ENCODE peak calls at places on chromosome 18, in nine cellular contexts. P is GM23248, B is adrenal gland, O is left lung, C is lower lobe of right lung, X is heart left ventricle, R is endodermal cell, Y is HCT116, K is fibroblast of lung. U is an unnamed sample.

GRCh38 chr18:48540329-48541025 is 1.6 kb downstream of the CTIF start:
- DNase-seq in P (peak; percentile 92), B (peak; percentile 60), O (peak; percentile 93), C (peak; percentile 83), X (peak; percentile 79), R (peak; percentile 89), Y (no peak), K (peak; percentile 63), U (peak; percentile 85)

GRCh38 chr18:40357536-40357935 is 1597.5 kb upstream of the PIK3C3 start:
- DNase-seq in P (peak; percentile 75), B (no peak), O (no peak), C (no peak), X (no peak), R (no peak), Y (no peak), K (peak; percentile 3), U (no peak)

GRCh38 chr18:55706893-55707292 is 118.9 kb upstream of the TCF4 start:
- DNase-seq in P (peak; percentile 75), B (no peak), O (no peak), C (no peak), X (no peak), R (no peak), Y (no peak), K (peak; percentile 86), U (no peak)

GRCh38 chr18:55582325-55582724 is 5.7 kb downstream of the TCF4 start:
- DNase-seq in P (no peak), B (no peak), O (no peak), C (no peak), X (no peak), R (peak; percentile 56), Y (no peak), K (peak; percentile 63), U (no peak)

GRCh38 chr18:46622999-46623398 is 34.0 kb downstream of the LOXHD1 start:
- DNase-seq in P (peak; percentile 30), B (no peak), O (no peak), C (no peak), X (no peak), R (no peak), Y (no peak), K (peak; percentile 11), U (no peak)

GRCh38 chr18:59220164-59220783 is 316 bp downstream of the GRP start:
- DNase-seq in P (peak; percentile 27), B (no peak), O (peak; percentile 57), C (no peak), X (no peak), R (peak; percentile 75), Y (no peak), K (no peak), U (no peak)

GRCh38 chr18:24271381-24272331 is 126.0 kb downstream of the OSBPL1A start:
- DNase-seq in P (peak; percentile 85), B (peak; percentile 81), O (peak; percentile 94), C (peak; percentile 90), X (peak; percentile 86), R (peak; percentile 94), Y (peak; percentile 49), K (peak; percentile 84), U (peak; percentile 79)

GRCh38 chr18:23213200-23213599 is 77.9 kb downstream of the CABLES1 start:
- DNase-seq in P (no peak), B (no peak), O (no peak), C (no peak), X (no peak), R (no peak), Y (no peak), K (no peak), U (no peak)

GRCh38 chr18:60965856-60966255 is 367.4 kb upstream of the CDH20 start:
- DNase-seq in P (no peak), B (no peak), O (no peak), C (no peak), X (no peak), R (no peak), Y (no peak), K (no peak), U (no peak)

GRCh38 chr18:69365658-69366057 is 35.0 kb upstream of the DOK6 start:
- DNase-seq in P (no peak), B (no peak), O (no peak), C (no peak), X (no peak), R (peak; percentile 74), Y (no peak), K (no peak), U (no peak)

GRCh38 chr18:79985172-79985571 is 3.2 kb downstream of the TXNL4A start:
- DNase-seq in P (no peak), B (no peak), O (no peak), C (no peak), X (no peak), R (no peak), Y (no peak), K (no peak), U (no peak)

GRCh38 chr18:136433-136832 is 21.9 kb upstream of the USP14 start:
- DNase-seq in P (no peak), B (no peak), O (no peak), C (no peak), X (no peak), R (peak; percentile 53), Y (no peak), K (no peak), U (no peak)

GRCh38 chr18:41121116-41121826 is 833.8 kb upstream of the PIK3C3 start:
- DNase-seq in P (peak; percentile 38), B (no peak), O (no peak), C (no peak), X (no peak), R (no peak), Y (no peak), K (peak; percentile 91), U (no peak)

GRCh38 chr18:42931501-42931900 is 184.0 kb downstream of the RIT2 start:
- DNase-seq in P (peak; percentile 67), B (no peak), O (no peak), C (no peak), X (no peak), R (no peak), Y (no peak), K (peak; percentile 92), U (no peak)
- H3K4me3 ChIP-seq in P (peak overlapping the region; percentile 35), B (no peak overlapping the region), O (no peak overlapping the region), C (no peak overlapping the region), X (no peak overlapping the region), R (no peak overlapping the region), Y (no peak overlapping the region), K (no peak overlapping the region), U (no peak overlapping the region)

GRCh38 chr18:9066817-9067306 is 35.6 kb upstream of the NDUFV2 start:
- DNase-seq in P (no peak), B (no peak), O (no peak), C (no peak), X (no peak), R (no peak), Y (no peak), K (no peak), U (no peak)

GRCh38 chr18:9065864-9066263 is 36.6 kb upstream of the NDUFV2 start:
- DNase-seq in P (no peak), B (no peak), O (no peak), C (no peak), X (no peak), R (peak; percentile 23), Y (no peak), K (no peak), U (no peak)

GRCh38 chr18:9067823-9068222 is 34.7 kb upstream of the NDUFV2 start:
- DNase-seq in P (no peak), B (no peak), O (no peak), C (no peak), X (no peak), R (no peak), Y (no peak), K (no peak), U (no peak)

GRCh38 chr18:9068346-9068745 is 34.2 kb upstream of the NDUFV2 start:
- DNase-seq in P (no peak), B (no peak), O (no peak), C (no peak), X (no peak), R (no peak), Y (no peak), K (no peak), U (no peak)

DNA sequence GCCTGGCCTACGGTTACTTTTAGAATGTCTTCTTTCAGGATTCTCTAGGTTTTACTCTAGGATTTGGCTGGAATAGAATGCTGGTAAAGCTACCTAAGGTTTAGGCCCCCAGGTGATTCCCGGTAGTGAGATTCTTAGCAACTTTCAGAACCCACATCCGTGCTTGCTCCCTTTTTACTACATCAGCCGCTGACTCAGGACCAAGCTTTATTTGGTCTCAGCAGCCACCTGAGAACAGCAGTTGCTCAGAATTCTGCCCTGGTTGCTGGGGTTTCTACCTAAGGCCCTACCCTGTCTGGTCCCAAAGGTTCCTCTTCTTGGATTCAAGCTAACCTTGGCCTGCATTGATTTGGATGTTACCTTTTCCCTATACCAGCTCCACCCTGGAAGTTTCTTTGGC is 36.1 kb upstream of the NDUFV2 start:
- DNase-seq in P (no peak), B (no peak), O (no peak), C (no peak), X (no peak), R (peak; percentile 24), Y (no peak), K (no peak), U (no peak)
- H3K27ac ChIP-seq in P (no peak overlapping the region), B (no peak overlapping the region), O (no peak overlapping the region), C (no peak overlapping the region), X (no peak overlapping the region), R (no peak overlapping the region), Y (no peak overlapping the region), K (no peak overlapping the region), U (no peak overlapping the region)

DNA sequence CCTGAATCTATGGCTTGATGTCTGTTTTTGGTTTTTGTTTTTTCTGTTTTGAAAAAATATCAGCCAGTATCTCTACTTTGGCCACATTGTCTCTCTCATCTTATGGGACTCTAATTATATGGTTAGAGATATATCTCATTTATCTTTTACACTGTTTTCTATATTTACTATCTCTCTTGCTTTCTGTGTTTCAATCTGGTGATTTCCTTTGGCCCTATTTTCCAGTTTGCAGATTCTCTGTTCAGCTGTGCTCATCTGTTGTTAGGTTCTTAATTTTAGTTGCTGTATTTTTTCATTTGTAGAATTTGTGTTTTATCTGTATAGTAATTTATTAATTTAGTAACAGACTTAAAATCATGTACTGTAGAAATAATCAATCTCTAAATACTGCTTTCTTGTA is 41.3 kb upstream of the ELAC1 start:
- DNase-seq in P (no peak), B (no peak), O (no peak), C (no peak), X (no peak), R (no peak), Y (no peak), K (no peak), U (no peak)
- H3K36me3 ChIP-seq in P (peaks cover 22% of the 10 kb centered on the region), B (peaks cover 30% of the 10 kb centered on the region), O (no peaks in the 10 kb centered on the region), C (peaks cover 44% of the 10 kb centered on the region), X (peaks cover 74% of the 10 kb centered on the region), R (peaks cover 94% of the 10 kb centered on the region), Y (peaks cover 6% of the 10 kb centered on the region), K (peaks cover 2% of the 10 kb centered on the region), U (peaks cover 27% of the 10 kb centered on the region)

DNA sequence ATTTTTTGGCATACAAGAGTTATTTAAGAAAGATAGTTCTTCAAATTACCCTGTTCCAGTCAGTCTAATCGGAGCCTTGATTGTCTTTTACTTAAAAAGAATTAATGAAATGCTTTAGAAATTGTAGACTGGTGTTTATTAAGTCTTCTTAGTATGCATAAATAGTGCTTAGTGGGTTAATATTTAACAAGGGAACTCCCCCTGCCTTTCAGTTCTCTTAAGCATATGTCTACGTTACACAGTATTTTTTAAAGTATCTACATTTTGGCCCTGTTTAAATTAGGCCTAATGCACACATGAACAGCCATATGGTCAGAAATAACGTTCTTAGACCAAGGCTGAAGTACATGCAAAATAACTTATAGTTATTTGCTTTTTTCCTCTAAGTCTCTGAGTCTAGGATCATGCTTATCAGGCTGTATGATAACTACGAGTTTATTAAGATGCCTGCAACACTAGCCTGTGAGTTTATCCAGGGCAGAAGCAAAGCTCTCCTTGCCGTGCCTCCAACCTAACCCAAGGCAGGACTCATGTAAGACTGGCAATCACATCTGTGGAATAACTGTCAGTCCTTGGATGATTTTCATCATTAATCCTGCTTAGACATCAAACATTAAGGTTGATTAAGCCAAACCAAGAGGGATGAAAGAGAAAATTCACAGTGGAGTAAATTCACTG is 6.7 kb downstream of the BCL2 start:
- DNase-seq in P (no peak), B (no peak), O (no peak), C (no peak), X (no peak), R (no peak), Y (no peak), K (no peak), U (no peak)
- H3K4me3 ChIP-seq in P (no peak overlapping the region), B (no peak overlapping the region), O (no peak overlapping the region), C (no peak overlapping the region), X (no peak overlapping the region), R (no peak overlapping the region), Y (no peak overlapping the region), K (no peak overlapping the region), U (no peak overlapping the region)